ENCODE peak calls at places on chromosome 10, in seven cellular contexts. X, O, E, G, F, K and A are unnamed samples.

GRCh38 chr10:103800789-103801540 is 54.4 kb downstream of the SH3PXD2A start:
- DNase-seq in X (no peak), O (no peak), E (no peak), G (peak), F (peak), K (peak), A (no peak)

GRCh38 chr10:88982360-88982759 is 8.2 kb upstream of the FAS start:
- DNase-seq in X (no peak), O (no peak), E (no peak), G (no peak), F (no peak), K (no peak), A (no peak)

GRCh38 chr10:123139521-123140163 is 3.9 kb downstream of the HMX3 start:
- DNase-seq in X (no peak), O (no peak), E (no peak), G (peak), F (no peak), K (no peak), A (no peak)

GRCh38 chr10:60203993-60204618 is 185.6 kb downstream of the ANK3 start:
- DNase-seq in X (no peak), O (no peak), E (peak), G (peak), F (no peak), K (peak), A (no peak)

GRCh38 chr10:4359003-4359402 is 467.0 kb upstream of the AKR1E2 start:
- DNase-seq in X (no peak), O (no peak), E (no peak), G (peak), F (no peak), K (no peak), A (no peak)

GRCh38 chr10:132939957-132940790 is 2.2 kb downstream of the CFAP46 start:
- DNase-seq in X (no peak), O (peak), E (no peak), G (peak), F (no peak), K (peak), A (no peak)

GRCh38 chr10:79331226-79331625 is 16.0 kb upstream of the PPIF start:
- DNase-seq in X (no peak), O (no peak), E (no peak), G (no peak), F (no peak), K (no peak), A (no peak)

GRCh38 chr10:78942006-78942405 is 126.8 kb upstream of the ZMIZ1 start:
- DNase-seq in X (no peak), O (no peak), E (no peak), G (no peak), F (no peak), K (no peak), A (no peak)

GRCh38 chr10:5560142-5560843 is 35.5 kb downstream of the CALML3 start:
- DNase-seq in X (no peak), O (no peak), E (no peak), G (no peak), F (no peak), K (no peak), A (no peak)

GRCh38 chr10:95655571-95656290 is 780 bp downstream of the ALDH18A1 start:
- DNase-seq in X (no peak), O (no peak), E (no peak), G (peak), F (no peak), K (peak), A (no peak)

GRCh38 chr10:96500050-96500449 is 13.7 kb downstream of the TLL2 start:
- DNase-seq in X (no peak), O (no peak), E (no peak), G (no peak), F (no peak), K (no peak), A (no peak)

GRCh38 chr10:45091968-45092367 is 91.2 kb downstream of the ZNF22 start:
- DNase-seq in X (no peak), O (no peak), E (no peak), G (no peak), F (no peak), K (no peak), A (no peak)

GRCh38 chr10:104246981-104247380 is 7.7 kb upstream of the GSTO1 start:
- DNase-seq in X (no peak), O (no peak), E (no peak), G (peak), F (no peak), K (no peak), A (no peak)

GRCh38 chr10:10207538-10207937 is 810.1 kb upstream of the CELF2 start:
- DNase-seq in X (no peak), O (no peak), E (no peak), G (no peak), F (no peak), K (no peak), A (no peak)